ENCODE peak calls at places on chromosomes 2 and 18, in four cellular contexts. X is NCI-H2081, T is ureter, N is GM12865. C is an unnamed sample.

GRCh38 chr2:232551289-232551688 is 800 bp downstream of the EIF4E2 start:
- DNase-seq in N (no peak), T (no peak), X (no peak), C (no peak)

GRCh38 chr2:44462934-44463849 is 101.4 kb downstream of the CAMKMT start:
- DNase-seq in T (no peak), N (no peak), X (no peak), C (no peak)

GRCh38 chr2:201116959-201117734 is 1.2 kb downstream of the CFLAR start:
- DNase-seq in X (peak), T (peak), N (peak), C (no peak)

GRCh38 chr2:130288467-130289403 is 54.0 kb upstream of the IMP4 start:
- DNase-seq in N (no peak), X (no peak), T (no peak), C (no peak)

GRCh38 chr18:60147326-60147725 is 225.2 kb downstream of the MC4R start:
- DNase-seq in N (peak), T (no peak), X (no peak), C (no peak)

GRCh38 chr2:8514748-8515389 is 167.0 kb upstream of the ID2 start:
- DNase-seq in N (peak), T (no peak), X (peak), C (no peak)

GRCh38 chr18:715626-716025 is 3.2 kb upstream of the ENOSF1 start:
- DNase-seq in X (no peak), T (no peak), N (no peak), C (no peak)

GRCh38 chr2:233124449-233125080 is 64.4 kb downstream of the INPP5D start:
- DNase-seq in T (no peak), N (peak), X (no peak), C (no peak)

GRCh38 chr2:198098918-198099317 is 294.5 kb downstream of the PLCL1 start:
- DNase-seq in X (no peak), N (no peak), T (no peak), C (no peak)

GRCh38 chr2:204051476-204051875 is 114.9 kb downstream of the ICOS start:
- DNase-seq in N (no peak), T (no peak), X (no peak), C (no peak)

GRCh38 chr2:91442246-91442905 is 2750.9 kb downstream of the RPIA start:
- DNase-seq in T (peak), N (no peak), X (no peak), C (no peak)

GRCh38 chr18:10271481-10271880 is 183.0 kb upstream of the APCDD1 start:
- DNase-seq in N (no peak), T (no peak), X (no peak), C (no peak)

GRCh38 chr2:69168950-69169695 is 156.1 kb downstream of the ANTXR1 start:
- DNase-seq in T (no peak), X (no peak), N (no peak), C (no peak)